ENCODE peak calls at places on chromosome 14, in six cellular contexts. W is ELR, C is osteocyte, A is activated gamma-delta T cell, X is germinal center, I is HFF-Myc. S is an unnamed sample.

GRCh38 chr14:68193970-68194634 is 374.5 kb downstream of the RAD51B start:
- DNase-seq in W (no peak), C (no peak), A (no peak), X (no peak), I (no peak), S (no peak)

GRCh38 chr14:93317200-93317599 is 15.6 kb downstream of the BTBD7 start:
- DNase-seq in W (no peak), C (no peak), A (no peak), X (no peak), I (no peak), S (no peak)

GRCh38 chr14:33335366-33335765 is 396.7 kb downstream of the NPAS3 start:
- DNase-seq in W (no peak), C (no peak), A (no peak), X (no peak), I (no peak), S (no peak)

GRCh38 chr14:89283327-89284060 is 133.5 kb downstream of the FOXN3 start:
- DNase-seq in W (no peak), C (no peak), A (no peak), X (no peak), I (no peak), S (no peak)

GRCh38 chr14:38116895-38117294 is 90.8 kb upstream of the SSTR1 start:
- DNase-seq in W (no peak), C (no peak), A (no peak), X (no peak), I (no peak), S (no peak)

GRCh38 chr14:105492966-105493871 is 2.2 kb downstream of the TEDC1 start:
- DNase-seq in W (no peak), C (no peak), A (no peak), X (no peak), I (no peak), S (no peak)

GRCh38 chr14:101969480-101969879 is 5.1 kb downstream of the DYNC1H1 start:
- DNase-seq in W (no peak), C (no peak), A (no peak), X (peak), I (no peak), S (no peak)

GRCh38 chr14:50967104-50967503 is 22.8 kb upstream of the PYGL start:
- DNase-seq in W (no peak), C (no peak), A (no peak), X (no peak), I (no peak), S (no peak)

GRCh38 chr14:89442280-89442679 is 25.2 kb upstream of the FOXN3 start:
- DNase-seq in W (no peak), C (no peak), A (no peak), X (no peak), I (no peak), S (no peak)

S was measured in type B pancreatic cell.